ENCODE peak calls at places on chromosomes 4 and X, in seven cellular contexts. One of them, this sample, is unnamed.

GRCh38 chrX:81280148-81280547 is 78.2 kb downstream of the SH3BGRL start:
- DNase-seq in neural progenitor cell: no peak
- DNase-seq in suprapubic skin: no peak
- DNase-seq in tibial artery: no peak
- DNase-seq in breast epithelium: no peak
- DNase-seq in K562: no peak
- DNase-seq in psoas muscle: no peak
- DNase-seq in this sample: peak; percentile 38

GRCh38 chr4:69888336-69888735 is 28.4 kb upstream of the SULT1E1 start:
- DNase-seq in breast epithelium: no peak
- DNase-seq in neural progenitor cell: no peak
- DNase-seq in suprapubic skin: no peak
- DNase-seq in psoas muscle: no peak
- DNase-seq in K562: no peak
- DNase-seq in tibial artery: no peak
- DNase-seq in this sample: no peak

GRCh38 chr4:30716158-30716557 is 4.0 kb upstream of the PCDH7 start:
- DNase-seq in breast epithelium: no peak
- DNase-seq in K562: no peak
- DNase-seq in suprapubic skin: no peak
- DNase-seq in neural progenitor cell: peak; percentile 48
- DNase-seq in psoas muscle: no peak
- DNase-seq in tibial artery: no peak
- DNase-seq in this sample: no peak

GRCh38 chrX:374566-374965 is 12.1 kb downstream of the PPP2R3B start:
- DNase-seq in breast epithelium: no peak
- DNase-seq in psoas muscle: no peak
- DNase-seq in K562: no peak
- DNase-seq in tibial artery: no peak
- DNase-seq in suprapubic skin: no peak
- DNase-seq in neural progenitor cell: no peak
- DNase-seq in this sample: no peak

GRCh38 chrX:30781711-30782444 is 107.2 kb downstream of the TAB3 start:
- DNase-seq in suprapubic skin: no peak
- DNase-seq in neural progenitor cell: no peak
- DNase-seq in breast epithelium: no peak
- DNase-seq in K562: no peak
- DNase-seq in tibial artery: no peak
- DNase-seq in psoas muscle: no peak
- DNase-seq in this sample: no peak

GRCh38 chr4:52076731-52077130 is 25.6 kb downstream of the SPATA18 start:
- DNase-seq in K562: no peak
- DNase-seq in tibial artery: no peak
- DNase-seq in psoas muscle: peak; percentile 11
- DNase-seq in breast epithelium: no peak
- DNase-seq in neural progenitor cell: peak; percentile 79
- DNase-seq in suprapubic skin: no peak
- DNase-seq in this sample: peak; percentile 61

GRCh38 chr4:1684756-1685603 is 867 bp upstream of the FAM53A start:
- DNase-seq in suprapubic skin: peak; percentile 72
- DNase-seq in tibial artery: no peak
- DNase-seq in neural progenitor cell: no peak
- DNase-seq in psoas muscle: no peak
- DNase-seq in breast epithelium: no peak
- DNase-seq in K562: no peak
- DNase-seq in this sample: peak; percentile 83

GRCh38 chr4:114921790-114922581 is 191.4 kb downstream of the NDST4 start:
- DNase-seq in psoas muscle: no peak
- DNase-seq in neural progenitor cell: peak; percentile 30
- DNase-seq in breast epithelium: no peak
- DNase-seq in K562: no peak
- DNase-seq in suprapubic skin: no peak
- DNase-seq in tibial artery: no peak
- DNase-seq in this sample: peak; percentile 39

GRCh38 chrX:37921758-37922157 is 74.4 kb upstream of the DYNLT3 start:
- DNase-seq in suprapubic skin: no peak
- DNase-seq in K562: no peak
- DNase-seq in psoas muscle: no peak
- DNase-seq in neural progenitor cell: no peak
- DNase-seq in tibial artery: no peak
- DNase-seq in breast epithelium: no peak
- DNase-seq in this sample: no peak

GRCh38 chr4:47287735-47288134 is 175.8 kb downstream of the COMMD8 start:
- DNase-seq in K562: no peak
- DNase-seq in neural progenitor cell: no peak
- DNase-seq in suprapubic skin: no peak
- DNase-seq in tibial artery: no peak
- DNase-seq in psoas muscle: no peak
- DNase-seq in breast epithelium: no peak
- DNase-seq in this sample: no peak

GRCh38 chrX:18390941-18391538 is 34.4 kb upstream of the CDKL5 start:
- DNase-seq in tibial artery: peak; percentile 59
- DNase-seq in breast epithelium: peak; percentile 60
- DNase-seq in K562: peak; percentile 37
- DNase-seq in suprapubic skin: peak; percentile 77
- DNase-seq in psoas muscle: peak; percentile 45
- DNase-seq in neural progenitor cell: peak; percentile 80
- DNase-seq in this sample: no peak

GRCh38 chr4:174930895-174931294 is 12.7 kb downstream of the ADAM29 start:
- DNase-seq in suprapubic skin: no peak
- DNase-seq in psoas muscle: no peak
- DNase-seq in tibial artery: no peak
- DNase-seq in neural progenitor cell: no peak
- DNase-seq in K562: no peak
- DNase-seq in breast epithelium: no peak
- DNase-seq in this sample: no peak

GRCh38 chrX:123339201-123339905 is 155.3 kb downstream of the GRIA3 start:
- DNase-seq in tibial artery: no peak
- DNase-seq in psoas muscle: no peak
- DNase-seq in suprapubic skin: no peak
- DNase-seq in breast epithelium: no peak
- DNase-seq in K562: no peak
- DNase-seq in neural progenitor cell: no peak
- DNase-seq in this sample: no peak

GRCh38 chr4:152591361-152591760 is 55.5 kb upstream of the FBXW7 start:
- DNase-seq in tibial artery: no peak
- DNase-seq in psoas muscle: peak; percentile 30
- DNase-seq in breast epithelium: no peak
- DNase-seq in neural progenitor cell: peak; percentile 74
- DNase-seq in suprapubic skin: peak; percentile 78
- DNase-seq in K562: no peak
- DNase-seq in this sample: peak; percentile 76

GRCh38 chr4:101451086-101451485 is 103.8 kb upstream of the PPP3CA start:
- DNase-seq in psoas muscle: no peak
- DNase-seq in suprapubic skin: no peak
- DNase-seq in tibial artery: no peak
- DNase-seq in breast epithelium: no peak
- DNase-seq in neural progenitor cell: no peak
- DNase-seq in K562: no peak
- DNase-seq in this sample: no peak

GRCh38 chrX:57453901-57454300 is 137.9 kb upstream of the ZXDB start:
- DNase-seq in suprapubic skin: no peak
- DNase-seq in breast epithelium: no peak
- DNase-seq in tibial artery: no peak
- DNase-seq in neural progenitor cell: peak; percentile 47
- DNase-seq in K562: peak; percentile 8
- DNase-seq in psoas muscle: no peak
- DNase-seq in this sample: no peak

GRCh38 chrX:47500541-47500940 is 17.5 kb upstream of the ZNF41 start:
- DNase-seq in suprapubic skin: no peak
- DNase-seq in K562: no peak
- DNase-seq in tibial artery: no peak
- DNase-seq in psoas muscle: no peak
- DNase-seq in breast epithelium: no peak
- DNase-seq in neural progenitor cell: no peak
- DNase-seq in this sample: no peak
- H3K36me3 ChIP-seq in suprapubic skin: no peaks in the 10 kb centered on the region
- H3K36me3 ChIP-seq in K562: no peaks in the 10 kb centered on the region
- H3K36me3 ChIP-seq in tibial artery: no peaks in the 10 kb centered on the region
- H3K36me3 ChIP-seq in psoas muscle: no peaks in the 10 kb centered on the region
- H3K36me3 ChIP-seq in breast epithelium: no peaks in the 10 kb centered on the region
- H3K36me3 ChIP-seq in neural progenitor cell: no peaks in the 10 kb centered on the region
- H3K36me3 ChIP-seq in this sample: no peaks in the 10 kb centered on the region

GRCh38 chrX:54640721-54641120 is 110.7 kb downstream of the GNL3L start:
- DNase-seq in suprapubic skin: no peak
- DNase-seq in neural progenitor cell: no peak
- DNase-seq in breast epithelium: peak; percentile 53
- DNase-seq in tibial artery: no peak
- DNase-seq in K562: no peak
- DNase-seq in psoas muscle: peak; percentile 50
- DNase-seq in this sample: no peak

GRCh38 chrX:54639346-54640102 is 109.5 kb downstream of the GNL3L start:
- DNase-seq in psoas muscle: peak; percentile 95
- DNase-seq in neural progenitor cell: peak; percentile 96
- DNase-seq in suprapubic skin: peak; percentile 96
- DNase-seq in breast epithelium: peak; percentile 85
- DNase-seq in K562: peak; percentile 84
- DNase-seq in tibial artery: peak; percentile 96
- DNase-seq in this sample: peak; percentile 98

GRCh38 chrX:54639018-54639345 is 109.0 kb downstream of the GNL3L start:
- DNase-seq in breast epithelium: no peak
- DNase-seq in tibial artery: no peak
- DNase-seq in psoas muscle: no peak
- DNase-seq in suprapubic skin: no peak
- DNase-seq in K562: no peak
- DNase-seq in neural progenitor cell: no peak
- DNase-seq in this sample: no peak

GRCh38 chrX:54641530-54641929 is 111.5 kb downstream of the GNL3L start:
- DNase-seq in suprapubic skin: no peak
- DNase-seq in breast epithelium: no peak
- DNase-seq in tibial artery: no peak
- DNase-seq in K562: no peak
- DNase-seq in psoas muscle: no peak
- DNase-seq in neural progenitor cell: no peak
- DNase-seq in this sample: no peak

DNA sequence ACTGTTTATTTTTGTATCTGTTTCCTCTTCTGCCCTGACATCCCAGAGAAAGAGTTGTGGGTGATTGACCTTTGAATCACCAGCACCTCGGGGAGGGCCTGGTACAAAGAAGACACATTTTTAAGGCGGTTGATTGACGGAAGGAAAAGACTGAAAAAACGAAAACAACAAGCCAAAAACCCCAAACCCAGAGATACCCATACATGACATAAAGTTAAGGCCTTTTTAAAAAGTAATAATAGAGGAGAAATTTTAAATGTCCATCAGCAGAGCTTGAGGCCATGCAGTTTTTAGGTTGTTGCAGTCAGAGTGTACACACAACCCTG is 110.0 kb downstream of the GNL3L start:
- DNase-seq in suprapubic skin: no peak
- DNase-seq in tibial artery: no peak
- DNase-seq in psoas muscle: no peak
- DNase-seq in breast epithelium: no peak
- DNase-seq in neural progenitor cell: no peak
- DNase-seq in K562: no peak
- DNase-seq in this sample: no peak
- H3K4me3 ChIP-seq in suprapubic skin: peak overlapping the region; percentile 45
- H3K4me3 ChIP-seq in tibial artery: peak overlapping the region; percentile 55
- H3K4me3 ChIP-seq in psoas muscle: peak overlapping the region; percentile 66
- H3K4me3 ChIP-seq in breast epithelium: peak overlapping the region; percentile 43
- H3K4me3 ChIP-seq in neural progenitor cell: peak overlapping the region; percentile 67
- H3K4me3 ChIP-seq in K562: peak overlapping the region; percentile 55
- H3K4me3 ChIP-seq in this sample: no peak overlapping the region

DNA sequence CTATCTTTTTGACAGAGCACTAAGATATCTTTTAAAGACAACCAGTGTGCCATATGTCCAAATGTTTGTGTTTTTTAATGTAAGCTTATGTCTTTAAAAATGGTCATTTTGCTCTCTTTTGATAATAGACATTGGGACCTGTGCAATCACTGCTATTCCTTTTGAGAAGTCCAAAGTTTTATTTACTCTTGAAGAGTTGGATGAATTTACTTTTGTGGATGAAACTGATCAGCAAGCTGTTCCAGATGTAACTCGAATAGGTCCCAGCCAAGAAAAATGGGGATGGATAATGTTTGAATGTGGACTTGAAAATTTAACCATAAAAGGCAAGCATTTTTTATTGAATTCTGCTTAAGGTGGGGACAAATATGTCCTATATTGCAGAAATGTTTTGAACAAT is 97.2 kb downstream of the BLTP1 start:
- DNase-seq in neural progenitor cell: no peak
- DNase-seq in K562: no peak
- DNase-seq in psoas muscle: no peak
- DNase-seq in suprapubic skin: no peak
- DNase-seq in tibial artery: no peak
- DNase-seq in breast epithelium: no peak
- DNase-seq in this sample: no peak
- H3K36me3 ChIP-seq in neural progenitor cell: peaks cover 19% of the 10 kb centered on the region
- H3K36me3 ChIP-seq in K562: peaks cover 15% of the 10 kb centered on the region
- H3K36me3 ChIP-seq in psoas muscle: peaks cover 7% of the 10 kb centered on the region
- H3K36me3 ChIP-seq in suprapubic skin: peaks cover 82% of the 10 kb centered on the region
- H3K36me3 ChIP-seq in tibial artery: peaks cover 83% of the 10 kb centered on the region
- H3K36me3 ChIP-seq in breast epithelium: no peaks in the 10 kb centered on the region
- H3K36me3 ChIP-seq in this sample: peaks cover 43% of the 10 kb centered on the region

GRCh38 chrX:155069414-155069813 is 1.5 kb downstream of the CMC4 start:
- DNase-seq in tibial artery: no peak
- DNase-seq in breast epithelium: no peak
- DNase-seq in neural progenitor cell: no peak
- DNase-seq in psoas muscle: no peak
- DNase-seq in K562: no peak
- DNase-seq in suprapubic skin: no peak
- DNase-seq in this sample: no peak

GRCh38 chrX:155070038-155070437 is 898 bp downstream of the CMC4 start:
- DNase-seq in tibial artery: no peak
- DNase-seq in suprapubic skin: no peak
- DNase-seq in K562: no peak
- DNase-seq in psoas muscle: no peak
- DNase-seq in breast epithelium: no peak
- DNase-seq in neural progenitor cell: peak; percentile 4
- DNase-seq in this sample: no peak

GRCh38 chrX:155070663-155070974 is 317 bp downstream of the CMC4 start:
- DNase-seq in neural progenitor cell: no peak
- DNase-seq in suprapubic skin: peak; percentile 63
- DNase-seq in K562: no peak
- DNase-seq in breast epithelium: no peak
- DNase-seq in psoas muscle: no peak
- DNase-seq in tibial artery: no peak
- DNase-seq in this sample: no peak

GRCh38 chrX:155070975-155071693 is at the start of the genes BRCC3, CMC4 and MTCP1:
- DNase-seq in neural progenitor cell: peak; percentile 92
- DNase-seq in breast epithelium: peak; percentile 72
- DNase-seq in suprapubic skin: peak; percentile 78
- DNase-seq in K562: peak; percentile 92
- DNase-seq in tibial artery: peak; percentile 67
- DNase-seq in psoas muscle: peak; percentile 79
- DNase-seq in this sample: peak; percentile 94

GRCh38 chrX:155068165-155068564 is 2.8 kb downstream of the CMC4 start:
- DNase-seq in psoas muscle: no peak
- DNase-seq in neural progenitor cell: no peak
- DNase-seq in K562: no peak
- DNase-seq in tibial artery: no peak
- DNase-seq in breast epithelium: no peak
- DNase-seq in suprapubic skin: no peak
- DNase-seq in this sample: peak; percentile 38
- H3K4me3 ChIP-seq in psoas muscle: no peak overlapping the region
- H3K4me3 ChIP-seq in neural progenitor cell: no peak overlapping the region
- H3K4me3 ChIP-seq in K562: no peak overlapping the region
- H3K4me3 ChIP-seq in tibial artery: no peak overlapping the region
- H3K4me3 ChIP-seq in breast epithelium: no peak overlapping the region
- H3K4me3 ChIP-seq in suprapubic skin: no peak overlapping the region
- H3K4me3 ChIP-seq in this sample: no peak overlapping the region

This sample was measured in kidney.